ENCODE peak calls at places on chromosomes 12 and 14, in five cellular contexts. One of them, this sample, is unnamed.

GRCh38 chr12:75364918-75365317 is 26.0 kb upstream of the GLIPR1L2 start:
- DNase-seq in SK-N-SH: no peak
- DNase-seq in GM12878: no peak
- DNase-seq in H1: no peak
- DNase-seq in HepG2: no peak
- DNase-seq in this sample: no peak

GRCh38 chr12:124432376-124432775 is 135.0 kb downstream of the NCOR2 start:
- DNase-seq in SK-N-SH: no peak
- DNase-seq in GM12878: no peak
- DNase-seq in H1: no peak
- DNase-seq in HepG2: no peak
- DNase-seq in this sample: no peak

GRCh38 chr12:50243507-50243906 is 39.8 kb downstream of the LIMA1 start:
- DNase-seq in SK-N-SH: no peak
- DNase-seq in GM12878: no peak
- DNase-seq in H1: no peak
- DNase-seq in HepG2: no peak
- DNase-seq in this sample: no peak

GRCh38 chr12:1934068-1934467 is 15.6 kb upstream of the CACNA2D4 start:
- DNase-seq in SK-N-SH: peak; percentile 13
- DNase-seq in GM12878: no peak
- DNase-seq in H1: no peak
- DNase-seq in HepG2: no peak
- DNase-seq in this sample: no peak

GRCh38 chr12:54134850-54135249 is 53.9 kb downstream of the SMUG1 start:
- DNase-seq in SK-N-SH: peak; percentile 45
- DNase-seq in GM12878: no peak
- DNase-seq in H1: no peak
- DNase-seq in HepG2: no peak
- DNase-seq in this sample: peak; percentile 75

GRCh38 chr12:89589753-89590152 is 63.9 kb upstream of the POC1B start:
- DNase-seq in SK-N-SH: no peak
- DNase-seq in GM12878: no peak
- DNase-seq in H1: no peak
- DNase-seq in HepG2: no peak
- DNase-seq in this sample: no peak

GRCh38 chr12:109961201-109961600 is 35.0 kb downstream of the GIT2 start:
- DNase-seq in SK-N-SH: no peak
- DNase-seq in GM12878: no peak
- DNase-seq in H1: no peak
- DNase-seq in HepG2: no peak
- DNase-seq in this sample: no peak

GRCh38 chr12:54359762-54360351 is 4.4 kb downstream of the GPR84 start:
- DNase-seq in SK-N-SH: no peak
- DNase-seq in GM12878: no peak
- DNase-seq in H1: no peak
- DNase-seq in HepG2: no peak
- DNase-seq in this sample: no peak

GRCh38 chr12:94187351-94187750 is 39.0 kb downstream of the PLXNC1 start:
- DNase-seq in SK-N-SH: peak; percentile 37
- DNase-seq in GM12878: no peak
- DNase-seq in H1: no peak
- DNase-seq in HepG2: no peak
- DNase-seq in this sample: no peak

GRCh38 chr12:55743967-55744931 is 1.3 kb downstream of the GDF11 start:
- DNase-seq in SK-N-SH: peak; percentile 49
- DNase-seq in GM12878: no peak
- DNase-seq in H1: no peak
- DNase-seq in HepG2: no peak
- DNase-seq in this sample: no peak

GRCh38 chr12:22881878-22882277 is 256.9 kb downstream of the ETNK1 start:
- DNase-seq in SK-N-SH: no peak
- DNase-seq in GM12878: no peak
- DNase-seq in H1: no peak
- DNase-seq in HepG2: no peak
- DNase-seq in this sample: no peak

GRCh38 chr14:103434868-103435442 is 49.7 kb downstream of the MARK3 start:
- DNase-seq in SK-N-SH: no peak
- DNase-seq in GM12878: no peak
- DNase-seq in H1: no peak
- DNase-seq in HepG2: no peak
- DNase-seq in this sample: no peak

GRCh38 chr12:108832730-108833354 is 24.5 kb downstream of the SSH1 start:
- DNase-seq in SK-N-SH: no peak
- DNase-seq in GM12878: no peak
- DNase-seq in H1: no peak
- DNase-seq in HepG2: no peak
- DNase-seq in this sample: no peak

GRCh38 chr12:24668563-24668962 is 280.3 kb downstream of the BCAT1 start:
- DNase-seq in SK-N-SH: no peak
- DNase-seq in GM12878: no peak
- DNase-seq in H1: no peak
- DNase-seq in HepG2: no peak
- DNase-seq in this sample: no peak

GRCh38 chr14:91892918-91893527 is 25.7 kb upstream of the TC2N start:
- DNase-seq in SK-N-SH: peak; percentile 58
- DNase-seq in GM12878: no peak
- DNase-seq in H1: no peak
- DNase-seq in HepG2: peak; percentile 20
- DNase-seq in this sample: no peak

GRCh38 chr14:57822081-57822480 is 43.8 kb downstream of the SLC35F4 start:
- DNase-seq in SK-N-SH: no peak
- DNase-seq in GM12878: no peak
- DNase-seq in H1: no peak
- DNase-seq in HepG2: no peak
- DNase-seq in this sample: no peak

GRCh38 chr14:22982477-22983245 is at the start of gene AJUBA:
- DNase-seq in SK-N-SH: peak; percentile 92
- DNase-seq in GM12878: no peak
- DNase-seq in H1: no peak
- DNase-seq in HepG2: peak; percentile 98
- DNase-seq in this sample: peak; percentile 95

GRCh38 chr12:29103539-29103974 is 45.5 kb upstream of the FAR2 start:
- DNase-seq in SK-N-SH: no peak
- DNase-seq in GM12878: peak; percentile 75
- DNase-seq in H1: no peak
- DNase-seq in HepG2: no peak
- DNase-seq in this sample: no peak

GRCh38 chr14:69685716-69686115 is 74.3 kb downstream of the SUSD6 start:
- DNase-seq in SK-N-SH: no peak
- DNase-seq in GM12878: no peak
- DNase-seq in H1: no peak
- DNase-seq in HepG2: peak; percentile 62
- DNase-seq in this sample: no peak

GRCh38 chr14:51682411-51682810 is 30.7 kb downstream of the FRMD6 start:
- DNase-seq in SK-N-SH: no peak
- DNase-seq in GM12878: no peak
- DNase-seq in H1: no peak
- DNase-seq in HepG2: no peak
- DNase-seq in this sample: no peak

GRCh38 chr14:52124791-52125661 is 56.2 kb upstream of the NID2 start:
- DNase-seq in SK-N-SH: no peak
- DNase-seq in GM12878: no peak
- DNase-seq in H1: peak; percentile 19
- DNase-seq in HepG2: no peak
- DNase-seq in this sample: no peak

GRCh38 chr12:10033783-10034381 is 3.4 kb downstream of the CLEC9A start:
- DNase-seq in SK-N-SH: no peak
- DNase-seq in GM12878: no peak
- DNase-seq in H1: no peak
- DNase-seq in HepG2: no peak
- DNase-seq in this sample: peak; percentile 17

GRCh38 chr14:27391331-27391730 is 793.5 kb upstream of the NOVA1 start:
- DNase-seq in SK-N-SH: no peak
- DNase-seq in GM12878: no peak
- DNase-seq in H1: no peak
- DNase-seq in HepG2: no peak
- DNase-seq in this sample: no peak

GRCh38 chr14:100049220-100049619 is 16.0 kb upstream of the EVL start:
- DNase-seq in SK-N-SH: no peak
- DNase-seq in GM12878: no peak
- DNase-seq in H1: no peak
- DNase-seq in HepG2: peak; percentile 26
- DNase-seq in this sample: no peak

GRCh38 chr12:59113831-59114273 is 193.5 kb upstream of the LRIG3 start:
- DNase-seq in SK-N-SH: peak; percentile 42
- DNase-seq in GM12878: peak; percentile 9
- DNase-seq in H1: peak; percentile 63
- DNase-seq in HepG2: peak; percentile 63
- DNase-seq in this sample: peak; percentile 52

GRCh38 chr12:124411291-124411878 is 116.5 kb downstream of the RFLNA start:
- DNase-seq in SK-N-SH: peak; percentile 69
- DNase-seq in GM12878: no peak
- DNase-seq in H1: no peak
- DNase-seq in HepG2: no peak
- DNase-seq in this sample: no peak

GRCh38 chr12:92330654-92331053 is 185.0 kb upstream of the BTG1 start:
- DNase-seq in SK-N-SH: no peak
- DNase-seq in GM12878: no peak
- DNase-seq in H1: no peak
- DNase-seq in HepG2: no peak
- DNase-seq in this sample: no peak

GRCh38 chr12:91074851-91075250 is 17.0 kb upstream of the KERA start:
- DNase-seq in SK-N-SH: no peak
- DNase-seq in GM12878: no peak
- DNase-seq in H1: no peak
- DNase-seq in HepG2: no peak
- DNase-seq in this sample: no peak

GRCh38 chr12:91077228-91077954 is 19.6 kb upstream of the KERA start:
- DNase-seq in SK-N-SH: no peak
- DNase-seq in GM12878: no peak
- DNase-seq in H1: no peak
- DNase-seq in HepG2: no peak
- DNase-seq in this sample: no peak

GRCh38 chr12:91078501-91078900 is 20.7 kb upstream of the KERA start:
- DNase-seq in SK-N-SH: no peak
- DNase-seq in GM12878: no peak
- DNase-seq in H1: no peak
- DNase-seq in HepG2: no peak
- DNase-seq in this sample: no peak

GRCh38 chr12:91074068-91074819 is 16.4 kb upstream of the KERA start:
- DNase-seq in SK-N-SH: no peak
- DNase-seq in GM12878: no peak
- DNase-seq in H1: no peak
- DNase-seq in HepG2: no peak
- DNase-seq in this sample: no peak

GRCh38 chr12:91072931-91073330 is 15.1 kb upstream of the KERA start:
- DNase-seq in SK-N-SH: no peak
- DNase-seq in GM12878: no peak
- DNase-seq in H1: no peak
- DNase-seq in HepG2: no peak
- DNase-seq in this sample: no peak
- TF ChIP-seq JUND in SK-N-SH: no peak
- TF ChIP-seq JUND in GM12878: no peak
- TF ChIP-seq JUND in H1: no peak
- TF ChIP-seq JUND in HepG2: no peak
- TF ChIP-seq JUND in this sample: no peak

DNA sequence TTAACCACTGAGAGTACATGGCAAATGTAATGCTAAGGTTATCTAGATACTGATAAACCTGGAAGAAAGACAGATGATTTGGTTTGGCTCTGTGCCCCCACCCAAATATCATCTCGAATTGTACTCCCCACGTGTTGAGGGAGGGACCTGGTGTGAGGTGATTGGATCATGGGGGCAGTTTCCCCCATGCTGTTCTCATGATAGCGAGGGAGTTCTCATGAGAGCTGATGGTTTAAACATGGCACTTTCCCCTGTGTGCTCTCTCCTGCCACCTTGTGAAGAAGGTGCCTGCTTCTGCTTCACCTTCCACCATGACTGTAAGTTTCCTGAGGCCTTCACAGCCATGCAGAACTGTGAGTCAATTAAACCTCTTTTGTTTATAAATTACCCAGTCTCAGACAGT is 14.2 kb downstream of the NOXRED1 start:
- DNase-seq in SK-N-SH: no peak
- DNase-seq in GM12878: no peak
- DNase-seq in H1: no peak
- DNase-seq in HepG2: peak; percentile 41
- DNase-seq in this sample: peak; percentile 41
- TF ChIP-seq JUND in SK-N-SH: no peak
- TF ChIP-seq JUND in GM12878: no peak
- TF ChIP-seq JUND in H1: no peak
- TF ChIP-seq JUND in HepG2: no peak
- TF ChIP-seq JUND in this sample: no peak

GRCh38 chr14:41549282-41549681 is 57.4 kb upstream of the LRFN5 start:
- DNase-seq in SK-N-SH: no peak
- DNase-seq in GM12878: no peak
- DNase-seq in H1: no peak
- DNase-seq in HepG2: no peak
- DNase-seq in this sample: no peak
- TF ChIP-seq JUND in SK-N-SH: no peak
- TF ChIP-seq JUND in GM12878: no peak
- TF ChIP-seq JUND in H1: no peak
- TF ChIP-seq JUND in HepG2: no peak
- TF ChIP-seq JUND in this sample: no peak

GRCh38 chr14:55713496-55713895 is 133.5 kb downstream of the KTN1 start:
- DNase-seq in SK-N-SH: no peak
- DNase-seq in GM12878: no peak
- DNase-seq in H1: no peak
- DNase-seq in HepG2: no peak
- DNase-seq in this sample: no peak

GRCh38 chr14:55707365-55707804 is 127.4 kb downstream of the KTN1 start:
- DNase-seq in SK-N-SH: no peak
- DNase-seq in GM12878: no peak
- DNase-seq in H1: no peak
- DNase-seq in HepG2: peak; percentile 31
- DNase-seq in this sample: peak; percentile 33

GRCh38 chr14:55710506-55711041 is 130.6 kb downstream of the KTN1 start:
- DNase-seq in SK-N-SH: no peak
- DNase-seq in GM12878: no peak
- DNase-seq in H1: no peak
- DNase-seq in HepG2: no peak
- DNase-seq in this sample: no peak

GRCh38 chr14:55712505-55712904 is 132.5 kb downstream of the KTN1 start:
- DNase-seq in SK-N-SH: no peak
- DNase-seq in GM12878: no peak
- DNase-seq in H1: no peak
- DNase-seq in HepG2: no peak
- DNase-seq in this sample: no peak

DNA sequence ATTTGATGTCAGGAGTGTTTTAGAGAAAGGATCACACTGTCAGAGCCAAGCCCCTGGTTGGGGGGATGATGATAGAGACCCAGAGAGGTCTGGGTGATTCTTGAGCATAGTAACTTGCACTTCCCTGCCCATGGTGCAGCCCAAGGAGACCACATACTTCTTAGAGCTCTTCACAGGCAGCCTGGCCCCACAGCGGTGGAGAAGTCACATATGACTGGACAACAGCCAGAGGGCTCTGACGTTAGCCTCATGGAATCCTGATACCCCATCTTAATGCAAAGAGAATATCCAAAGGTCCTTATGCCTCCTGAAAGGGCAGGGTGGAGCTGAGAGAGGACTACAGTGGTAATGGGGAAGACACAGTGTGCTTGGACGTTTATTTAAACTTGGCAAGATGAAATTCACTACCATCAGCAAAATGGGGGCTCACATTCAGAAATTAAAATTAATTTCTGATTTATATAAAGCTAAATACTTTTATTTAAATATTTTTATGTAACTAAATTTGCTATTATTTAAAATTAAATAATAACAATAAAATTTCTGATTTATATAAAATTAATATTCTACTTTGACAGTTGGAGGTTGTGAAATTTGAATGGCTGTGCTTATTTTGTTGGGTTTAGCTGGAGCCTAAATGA is 131.3 kb downstream of the KTN1 start:
- DNase-seq in SK-N-SH: no peak
- DNase-seq in GM12878: no peak
- DNase-seq in H1: no peak
- DNase-seq in HepG2: no peak
- DNase-seq in this sample: no peak
- TF ChIP-seq JUND in SK-N-SH: no peak
- TF ChIP-seq JUND in GM12878: no peak
- TF ChIP-seq JUND in H1: no peak
- TF ChIP-seq JUND in HepG2: no peak
- TF ChIP-seq JUND in this sample: no peak